ENCODE peak calls at places on chromosomes 7 and 10, in five cellular contexts. L is mammary epithelial cell, W is Peyer's patch, R is transverse colon, Z is body of pancreas. M is an unnamed sample. For H3K27me3 and H3K4me1, the result is how much of the 10 kb centered on the place peaks cover.

GRCh38 chr10:5486852-5487235 is 12.5 kb downstream of the CALML5 start:
- DNase-seq in L (no peak), W (peak), R (no peak), Z (no peak), M (no peak)

GRCh38 chr10:97399843-97400545 is 1.1 kb downstream of the RRP12 start:
- DNase-seq in L (peak), W (peak), R (peak), Z (peak), M (peak)

GRCh38 chr10:75110006-75110632 is 1.3 kb upstream of the SAMD8 start:
- DNase-seq in L (no peak), W (no peak), R (no peak), Z (no peak), M (peak)

GRCh38 chr10:92264249-92264648 is 26.6 kb downstream of the CPEB3 start:
- DNase-seq in L (no peak), W (no peak), R (no peak), Z (no peak), M (no peak)

GRCh38 chr7:149716007-149716931 is 57.1 kb downstream of the ZNF467 start:
- DNase-seq in L (peak), W (no peak), R (no peak), Z (no peak), M (no peak)

GRCh38 chr10:86314616-86315520 is 51.7 kb downstream of the GRID1 start:
- DNase-seq in L (no peak), W (no peak), R (no peak), Z (no peak), M (no peak)

GRCh38 chr7:75842836-75843446 is 29.3 kb upstream of the CCL24 start:
- DNase-seq in L (peak), W (no peak), R (no peak), Z (no peak), M (no peak)

GRCh38 chr10:102408728-102409603 is 9.6 kb downstream of the PSD start:
- DNase-seq in L (no peak), W (peak), R (peak), Z (no peak), M (peak)

GRCh38 chr7:32941181-32941995 is 15.9 kb upstream of the FKBP9 start:
- DNase-seq in L (peak), W (no peak), R (no peak), Z (no peak), M (no peak)

GRCh38 chr10:36629476-36629875 is 495.9 kb upstream of the ANKRD30A start:
- DNase-seq in L (no peak), W (no peak), R (no peak), Z (no peak), M (no peak)

GRCh38 chr10:14839305-14839695 is 1.2 kb downstream of the HSPA14 start:
- DNase-seq in L (peak), W (peak), R (peak), Z (peak), M (no peak)

GRCh38 chr7:148436571-148436970 is 154.0 kb upstream of the C7orf33 start:
- DNase-seq in L (no peak), W (no peak), R (no peak), Z (no peak), M (no peak)

GRCh38 chr10:68721673-68721963 is 579 bp downstream of the CCAR1 start:
- DNase-seq in L (no peak), W (no peak), R (no peak), Z (no peak), M (no peak)

GRCh38 chr10:131406676-131407392 is 95.3 kb upstream of the TCERG1L start:
- DNase-seq in L (no peak), W (no peak), R (no peak), Z (no peak), M (no peak)

GRCh38 chr7:45670227-45670626 is 96.1 kb downstream of the ADCY1 start:
- DNase-seq in L (no peak), W (no peak), R (no peak), Z (peak), M (no peak)

GRCh38 chr10:133189726-133190125 is 29.7 kb downstream of the KNDC1 start:
- DNase-seq in L (no peak), W (no peak), R (no peak), Z (no peak), M (no peak)

GRCh38 chr7:50266893-50267386 is 37.6 kb upstream of the IKZF1 start:
- DNase-seq in L (no peak), W (peak), R (peak), Z (no peak), M (no peak)

GRCh38 chr10:11150876-11151275 is 133.2 kb downstream of the CELF2 start:
- DNase-seq in L (no peak), W (no peak), R (no peak), Z (no peak), M (no peak)

GRCh38 chr7:78226059-78226658 is 427.6 kb downstream of the PHTF2 start:
- DNase-seq in L (peak), W (no peak), R (peak), Z (peak), M (peak)

GRCh38 chr7:17275749-17276671 is 22.4 kb upstream of the AHR start:
- DNase-seq in L (peak), W (no peak), R (no peak), Z (no peak), M (no peak)

GRCh38 chr10:114768394-114768786 is 53.2 kb upstream of the FHIP2A start:
- DNase-seq in L (no peak), W (no peak), R (peak), Z (no peak), M (no peak)

GRCh38 chr10:50417486-50417905 is 166.2 kb upstream of the ASAH2 start:
- DNase-seq in L (no peak), W (no peak), R (no peak), Z (no peak), M (no peak)

DNA sequence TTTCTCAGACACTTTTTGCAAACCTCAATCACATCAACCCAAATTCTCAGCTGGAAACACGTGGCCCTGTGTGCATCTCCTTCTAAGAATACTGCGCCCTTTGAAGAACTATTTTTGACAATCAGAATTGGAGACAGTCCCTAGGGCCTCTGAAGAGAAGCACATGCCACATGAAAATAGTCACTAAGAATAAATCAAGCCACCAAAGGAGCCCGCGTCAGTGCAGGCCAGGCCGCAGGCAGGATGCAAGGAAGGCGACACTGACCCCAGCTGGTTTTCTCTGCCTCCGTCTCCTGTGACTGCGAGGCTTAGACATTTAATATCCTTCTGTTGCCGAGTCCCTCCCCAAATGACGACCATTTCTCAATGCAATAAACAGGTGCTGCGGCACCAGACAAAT is 88.0 kb upstream of the ADAM12 start:
- DNase-seq in L (no peak), W (no peak), R (no peak), Z (no peak), M (peak)
- H3K27me3 ChIP-seq in L (under half), W (under half), R (under half), Z (under half), M (under half)

GRCh38 chr7:31051598-31052503 is at the start of gene ADCYAP1R1:
- DNase-seq in L (no peak), W (no peak), R (no peak), Z (no peak), M (no peak)
- H3K4me3 ChIP-seq in L (no peak), W (peak), R (peak), Z (no peak), M (no peak)

GRCh38 chr7:105478606-105479005 is 43.5 kb downstream of the PUS7 start:
- DNase-seq in L (no peak), W (no peak), R (no peak), Z (no peak), M (no peak)
- H3K4me1 ChIP-seq in L (under half), W (under half), R (under half), Z (under half), M (under half)

GRCh38 chr7:155438778-155439177 is 19.2 kb upstream of the EN2 start:
- DNase-seq in L (no peak), W (peak), R (no peak), Z (no peak), M (peak)
- H3K27me3 ChIP-seq in L (under half), W (under half), R (half or more), Z (under half), M (under half)

DNA sequence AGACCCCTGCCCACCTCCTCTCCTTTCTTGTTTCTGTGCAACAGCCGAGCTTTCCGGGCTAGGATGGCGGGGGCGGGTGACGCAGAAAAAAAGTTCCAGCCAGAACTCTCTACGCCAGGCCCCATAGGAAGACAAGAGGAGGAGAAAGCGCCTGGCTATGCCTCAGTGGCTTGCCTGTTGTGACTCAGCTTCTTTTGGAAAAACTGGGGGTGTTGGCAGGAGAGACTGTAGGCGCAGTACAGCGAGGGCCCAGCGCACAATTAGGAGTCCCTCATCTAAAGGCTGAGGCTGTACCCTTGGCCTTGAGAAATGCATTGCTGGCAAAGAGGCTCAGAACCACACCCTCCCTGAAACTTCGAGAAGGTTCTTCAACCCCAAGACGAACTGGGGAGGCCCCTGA is 28.0 kb upstream of the KPNA7 start:
- DNase-seq in L (no peak), W (no peak), R (no peak), Z (no peak), M (no peak)
- H3K4me3 ChIP-seq in L (no peak), W (no peak), R (no peak), Z (no peak), M (no peak)

GRCh38 chr10:44378626-44379025 is 6.3 kb downstream of the CXCL12 start:
- DNase-seq in L (no peak), W (no peak), R (no peak), Z (no peak), M (no peak)

GRCh38 chr10:44380829-44381600 is 3.9 kb downstream of the CXCL12 start:
- DNase-seq in L (no peak), W (no peak), R (no peak), Z (no peak), M (no peak)

GRCh38 chr10:44379907-44380306 is 5.0 kb downstream of the CXCL12 start:
- DNase-seq in L (no peak), W (no peak), R (no peak), Z (no peak), M (no peak)

GRCh38 chr10:44376504-44377099 is 8.3 kb downstream of the CXCL12 start:
- DNase-seq in L (no peak), W (no peak), R (no peak), Z (no peak), M (no peak)

GRCh38 chr10:44377651-44378310 is 7.1 kb downstream of the CXCL12 start:
- DNase-seq in L (no peak), W (peak), R (no peak), Z (no peak), M (no peak)
- H3K4me1 ChIP-seq in L (under half), W (under half), R (under half), Z (under half), M (under half)

GRCh38 chr7:158479680-158480025 is 108.0 kb downstream of the PTPRN2 start:
- DNase-seq in L (no peak), W (no peak), R (no peak), Z (no peak), M (no peak)

GRCh38 chr7:158476303-158476932 is 111.2 kb downstream of the PTPRN2 start:
- DNase-seq in L (no peak), W (no peak), R (no peak), Z (no peak), M (no peak)

GRCh38 chr7:158482460-158482859 is 105.2 kb downstream of the PTPRN2 start:
- DNase-seq in L (no peak), W (no peak), R (no peak), Z (no peak), M (no peak)

GRCh38 chr7:158477866-158478265 is 109.8 kb downstream of the PTPRN2 start:
- DNase-seq in L (no peak), W (no peak), R (no peak), Z (no peak), M (no peak)

DNA sequence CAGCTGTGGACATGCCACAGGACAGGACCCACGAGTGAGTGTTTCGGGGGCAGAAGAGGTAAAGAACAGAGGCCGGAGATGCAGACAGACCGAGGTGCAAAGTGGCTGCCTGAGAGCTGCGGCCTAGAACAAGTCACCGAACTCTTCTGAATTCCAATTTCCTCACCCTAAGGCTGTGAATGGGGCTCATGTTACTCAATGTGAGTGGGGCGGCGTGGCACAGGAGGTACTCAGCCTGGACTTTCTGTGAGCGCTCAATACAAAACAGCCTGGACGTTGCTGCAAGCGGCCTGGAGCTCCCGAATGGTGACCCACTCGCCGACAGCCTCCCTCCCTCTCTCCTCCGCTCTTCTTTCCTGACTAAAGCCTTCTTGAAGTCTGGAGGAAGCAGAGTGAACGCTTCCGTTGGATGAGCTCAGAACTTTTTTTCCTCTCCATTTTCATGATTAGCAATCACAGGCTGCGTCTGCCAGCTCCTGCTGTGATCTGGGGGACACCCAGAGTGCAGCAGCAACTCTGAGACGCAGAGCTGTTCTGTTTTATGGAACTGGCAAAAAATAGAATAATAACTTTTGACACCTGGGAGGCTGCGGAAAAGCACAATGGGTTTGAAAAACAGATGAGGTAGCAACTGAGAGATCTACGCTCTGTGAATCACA is 108.5 kb downstream of the PTPRN2 start:
- DNase-seq in L (no peak), W (no peak), R (no peak), Z (no peak), M (no peak)
- H3K27me3 ChIP-seq in L (under half), W (under half), R (under half), Z (under half), M (under half)

GRCh38 chr10:103854265-103854686 is 1.1 kb downstream of the SH3PXD2A start:
- DNase-seq in L (no peak), W (no peak), R (peak), Z (no peak), M (no peak)
- H3K4me3 ChIP-seq in L (peak), W (peak), R (peak), Z (no peak), M (no peak)

GRCh38 chr10:124699471-124700292 is 44.5 kb downstream of the FAM53B start:
- DNase-seq in L (no peak), W (peak), R (no peak), Z (no peak), M (no peak)

GRCh38 chr10:124701881-124702656 is 42.1 kb downstream of the FAM53B start:
- DNase-seq in L (no peak), W (peak), R (peak), Z (no peak), M (peak)

GRCh38 chr10:124701435-124701834 is 42.7 kb downstream of the FAM53B start:
- DNase-seq in L (no peak), W (peak), R (peak), Z (peak), M (peak)

GRCh38 chr10:124701038-124701365 is 43.2 kb downstream of the FAM53B start:
- DNase-seq in L (no peak), W (peak), R (no peak), Z (no peak), M (no peak)

GRCh38 chr10:124700293-124701037 is 43.7 kb downstream of the FAM53B start:
- DNase-seq in L (no peak), W (peak), R (no peak), Z (no peak), M (no peak)
- H3K4me1 ChIP-seq in L (under half), W (half or more), R (half or more), Z (under half), M (half or more)